ENCODE peak calls at places on chromosome 6, in five cellular contexts. I is IMR-90; Z is aorta; K is naive thymus-derived CD4-positive, alpha-beta T cell; E is uterus. C is an unnamed sample. For H3K4me1 and H3K36me3, the result is how much of the 10 kb centered on the place peaks cover.

GRCh38 chr6:46776070-46776752 is 17.0 kb upstream of the MEP1A start:
- DNase-seq in K (no peak), I (no peak), E (no peak), Z (no peak), C (no peak)

GRCh38 chr6:140040391-140040790 is 665.9 kb upstream of the CITED2 start:
- DNase-seq in E (no peak), Z (no peak), K (no peak), I (peak), C (no peak)

GRCh38 chr6:13531956-13532355 is 42.4 kb upstream of the SIRT5 start:
- DNase-seq in Z (no peak), E (no peak), I (no peak), K (no peak), C (no peak)

GRCh38 chr6:16413399-16413798 is 175.0 kb downstream of the GMPR start:
- DNase-seq in I (peak), E (no peak), Z (no peak), K (no peak), C (no peak)

GRCh38 chr6:13275435-13275989 is 52.8 kb downstream of the TBC1D7 start:
- DNase-seq in K (no peak), Z (no peak), I (no peak), E (no peak), C (no peak)

GRCh38 chr6:130928158-130928917 is 101.1 kb downstream of the SMLR1 start:
- DNase-seq in I (no peak), K (no peak), Z (no peak), E (no peak), C (no peak)

GRCh38 chr6:163777706-163778105 is 363.2 kb downstream of the QKI start:
- DNase-seq in Z (no peak), I (no peak), E (no peak), K (no peak), C (no peak)

GRCh38 chr6:110544472-110544871 is 68.1 kb upstream of the SLC22A16 start:
- DNase-seq in E (no peak), I (no peak), Z (no peak), K (no peak), C (peak)

GRCh38 chr6:117502580-117502979 is 20.1 kb downstream of the DCBLD1 start:
- DNase-seq in Z (no peak), E (no peak), K (no peak), I (peak), C (no peak)

GRCh38 chr6:143498428-143498827 is 13.1 kb downstream of the FUCA2 start:
- DNase-seq in E (no peak), Z (no peak), I (no peak), K (peak), C (no peak)

GRCh38 chr6:41967312-41968287 is 26.0 kb upstream of the CCND3 start:
- DNase-seq in I (peak), E (no peak), Z (no peak), K (no peak), C (peak)

GRCh38 chr6:112413805-112414204 is 66.7 kb downstream of the RFPL4B start:
- DNase-seq in I (no peak), Z (no peak), E (no peak), K (no peak), C (no peak)

GRCh38 chr6:36852481-36853147 is 13.4 kb upstream of the CPNE5 start:
- DNase-seq in E (no peak), K (no peak), Z (peak), I (peak), C (peak)
- H3K4me1 ChIP-seq in E (under half), K (under half), Z (under half), I (under half), C (under half)

DNA sequence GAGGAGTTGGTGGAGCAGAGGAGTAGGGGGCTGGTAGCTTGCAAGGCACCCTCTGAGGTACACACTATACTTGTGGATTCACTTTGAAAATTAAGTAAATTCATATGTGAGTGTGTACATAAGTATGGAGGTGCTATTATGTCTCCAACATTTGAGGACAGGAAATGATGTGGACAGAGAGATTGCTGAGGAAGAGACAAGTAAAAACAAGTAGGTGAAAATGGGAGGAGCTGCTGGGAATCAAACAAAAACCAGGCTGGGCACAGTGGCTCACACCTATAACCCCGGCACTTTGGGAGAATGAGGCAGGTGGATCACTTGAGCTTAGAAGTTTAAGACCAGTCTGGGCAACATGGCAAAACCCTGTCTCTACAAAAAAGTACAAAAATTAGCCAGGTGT is 69.2 kb upstream of the LYRM2 start:
- DNase-seq in I (no peak), E (no peak), Z (no peak), K (no peak), C (no peak)
- H3K36me3 ChIP-seq in I (under half), E (under half), Z (under half), K (under half), C (under half)

DNA sequence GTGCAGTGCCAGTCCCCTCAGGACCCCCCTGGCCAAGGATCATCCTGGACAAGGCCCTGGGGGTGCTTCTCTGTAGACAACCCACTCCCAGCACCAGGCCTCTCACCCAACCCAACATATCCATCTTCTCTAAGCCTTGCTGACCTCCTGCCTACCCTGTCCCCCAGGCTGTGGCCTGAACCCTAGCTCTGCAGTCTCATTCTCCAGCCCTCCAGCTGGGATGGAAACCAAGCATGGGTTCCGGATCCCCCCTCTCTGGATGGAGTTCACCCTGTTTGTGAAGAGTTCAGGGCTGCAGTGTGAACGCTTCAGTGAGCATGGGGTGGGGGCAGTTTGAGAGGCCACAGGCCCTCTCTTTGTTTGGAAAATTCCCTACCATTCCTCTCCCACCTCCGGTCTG is 2.1 kb upstream of the KCNK5 start:
- DNase-seq in K (no peak), E (no peak), I (no peak), Z (no peak), C (peak)
- H3K4me3 ChIP-seq in K (no peak), E (no peak), I (no peak), Z (no peak), C (no peak)

GRCh38 chr6:7163661-7164071 is 55.9 kb downstream of the RREB1 start:
- DNase-seq in E (no peak), Z (no peak), I (no peak), K (no peak), C (no peak)
- H3K4me1 ChIP-seq in E (under half), Z (under half), I (under half), K (under half), C (under half)

GRCh38 chr6:33699739-33700138 is 11.8 kb downstream of the UQCC2 start:
- DNase-seq in Z (no peak), E (no peak), K (no peak), I (no peak), C (peak)
- H3K36me3 ChIP-seq in Z (under half), E (under half), K (under half), I (under half), C (half or more)

DNA sequence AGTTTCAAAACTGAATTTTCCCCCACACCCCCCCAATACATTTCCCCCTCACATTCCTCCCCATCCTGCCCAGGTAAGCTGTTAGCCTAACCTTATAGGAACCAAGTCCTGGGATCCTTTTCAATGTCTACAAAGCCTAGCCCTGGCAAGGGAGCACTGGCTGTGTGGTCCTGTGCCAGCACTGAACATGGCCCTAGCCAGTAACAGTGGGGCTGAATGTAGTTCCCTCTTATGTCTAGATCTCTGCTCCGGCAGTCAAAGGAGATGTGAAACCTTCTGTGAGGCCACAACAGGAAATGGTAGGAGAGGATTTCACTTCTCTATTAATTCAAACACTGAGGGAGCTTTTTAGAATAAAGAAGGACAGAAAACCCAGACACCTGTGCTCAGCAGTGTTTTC is 3.4 kb upstream of the HLA-DMB start:
- DNase-seq in I (no peak), K (peak), E (no peak), Z (peak), C (no peak)
- H3K4me3 ChIP-seq in I (no peak), K (peak), E (no peak), Z (no peak), C (no peak)

GRCh38 chr6:152982768-152983636 is at the start of gene FBXO5:
- DNase-seq in K (peak), Z (peak), I (peak), E (peak), C (peak)

GRCh38 chr6:152979116-152979515 is 3.7 kb downstream of the FBXO5 start:
- DNase-seq in K (no peak), Z (no peak), I (no peak), E (no peak), C (no peak)

GRCh38 chr6:152981989-152982767 is 663 bp downstream of the FBXO5 start:
- DNase-seq in E (peak), Z (peak), K (no peak), I (no peak), C (peak)

GRCh38 chr6:152980656-152981055 is 2.2 kb downstream of the FBXO5 start:
- DNase-seq in E (no peak), I (no peak), K (no peak), Z (no peak), C (no peak)

DNA sequence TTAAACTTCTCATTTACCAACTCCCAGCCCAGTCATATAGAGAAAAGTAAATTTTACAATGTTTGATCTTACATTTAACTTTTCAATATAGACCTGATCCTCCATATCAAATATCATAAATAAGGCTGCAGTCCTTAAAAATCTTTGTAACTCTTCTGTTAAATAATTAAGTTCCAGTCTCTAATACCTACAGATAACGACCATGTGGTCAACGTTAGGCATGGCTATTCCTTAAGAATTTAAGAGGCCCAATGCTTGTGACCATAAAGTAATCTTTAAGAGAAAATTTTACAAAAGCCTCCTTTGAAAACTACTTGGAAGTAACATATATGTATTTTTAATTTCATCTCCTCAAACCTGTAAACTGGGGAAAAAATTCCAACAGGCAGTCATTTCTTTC is 1.6 kb downstream of the FBXO5 start:
- DNase-seq in Z (no peak), E (no peak), K (no peak), I (no peak), C (no peak)
- H3K4me1 ChIP-seq in Z (under half), E (under half), K (under half), I (under half), C (under half)

DNA sequence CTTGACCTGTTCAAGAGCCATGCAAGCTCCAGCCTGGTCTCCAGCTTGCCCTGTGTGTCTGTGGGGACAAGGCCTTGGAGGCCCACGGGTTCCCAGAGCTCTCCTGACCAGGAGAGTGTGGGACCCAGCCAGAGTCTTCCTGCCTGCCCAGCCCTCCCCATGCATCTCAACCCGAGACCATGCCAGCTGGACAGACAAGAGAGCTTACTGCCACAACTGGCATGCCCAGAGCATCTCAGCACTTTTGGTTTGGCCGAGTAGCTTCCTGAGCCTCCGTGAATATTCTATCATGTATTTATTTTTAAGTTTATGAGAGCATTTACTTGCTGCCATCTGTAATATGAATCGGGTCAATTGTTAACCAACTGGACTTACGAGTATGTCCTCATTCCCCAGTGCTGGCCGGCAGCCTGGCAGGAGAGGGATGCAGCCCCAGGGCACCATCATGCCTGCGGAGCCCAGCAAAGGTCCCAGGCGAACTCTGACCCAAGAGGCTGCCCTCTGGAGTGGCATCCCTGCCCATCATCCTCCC is 14.9 kb downstream of the IP6K3 start:
- DNase-seq in E (no peak), K (no peak), Z (no peak), I (no peak), C (no peak)
- H3K36me3 ChIP-seq in E (under half), K (under half), Z (under half), I (under half), C (under half)

DNA sequence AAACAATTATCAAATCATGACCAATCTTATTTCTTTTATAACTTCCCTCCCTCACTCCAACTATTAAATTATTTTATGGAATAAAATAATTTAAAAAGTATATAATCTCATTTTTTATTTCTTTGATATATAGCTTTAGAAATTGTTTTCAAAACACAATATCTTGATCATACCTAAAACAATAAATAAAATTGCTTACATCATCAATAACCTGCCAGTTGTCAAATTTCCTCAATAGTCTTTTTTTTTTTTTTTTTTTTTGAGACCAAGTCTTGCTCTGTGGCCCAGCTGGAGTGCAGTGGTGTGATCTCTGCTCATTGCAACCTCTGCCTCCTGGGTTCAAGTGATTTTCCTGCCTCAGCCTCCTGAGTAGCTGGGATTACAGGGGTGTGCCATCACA is 60.1 kb upstream of the ELOVL5 start:
- DNase-seq in K (no peak), I (no peak), Z (no peak), E (no peak), C (no peak)
- H3K4me3 ChIP-seq in K (no peak), I (no peak), Z (no peak), E (no peak), C (no peak)

C was measured in osteoblast.